ENCODE peak calls at places on chromosomes 7 and 10, in five cellular contexts. X is K562, E is B cell, N is AG09309, Q is epithelial cell of esophagus. I is an unnamed sample.

GRCh38 chr7:91352091-91352490 is 87.9 kb downstream of the FZD1 start:
- DNase-seq in X (no peak), E (no peak), N (no peak), Q (no peak), I (no peak)

GRCh38 chr7:27151945-27152815 is at the start of gene HOXA3:
- DNase-seq in X (no peak), E (no peak), N (no peak), Q (no peak), I (no peak)

GRCh38 chr7:28630350-28630749 is 218.0 kb downstream of the CREB5 start:
- DNase-seq in X (no peak), E (no peak), N (peak), Q (no peak), I (no peak)

GRCh38 chr10:61316866-61317265 is 136.3 kb downstream of the TMEM26 start:
- DNase-seq in X (no peak), E (no peak), N (no peak), Q (no peak), I (no peak)

GRCh38 chr7:24573554-24574338 is 494 bp downstream of the PALS2 start:
- DNase-seq in X (peak), E (peak), N (no peak), Q (peak), I (peak)

GRCh38 chr10:95400789-95401188 is 110.0 kb upstream of the PDLIM1 start:
- DNase-seq in X (no peak), E (no peak), N (no peak), Q (no peak), I (no peak)

GRCh38 chr7:158407581-158408331 is 179.9 kb downstream of the PTPRN2 start:
- DNase-seq in X (no peak), E (no peak), N (no peak), Q (peak), I (no peak)

GRCh38 chr7:149223176-149223575 is 16.3 kb upstream of the ZNF212 start:
- DNase-seq in X (no peak), E (no peak), N (no peak), Q (no peak), I (no peak)

GRCh38 chr7:118243695-118244094 is 19.2 kb downstream of the ANKRD7 start:
- DNase-seq in X (no peak), E (no peak), N (no peak), Q (no peak), I (no peak)

GRCh38 chr7:63900394-63901203 is 98.0 kb upstream of the ZNF722 start:
- DNase-seq in X (peak), E (peak), N (peak), Q (peak), I (no peak)

GRCh38 chr10:133230387-133231195 is 574 bp downstream of the UTF1 start:
- DNase-seq in X (peak), E (peak), N (no peak), Q (no peak), I (no peak)

GRCh38 chr10:133464582-133465031 is 10.9 kb downstream of the SCART1 start:
- DNase-seq in X (no peak), E (no peak), N (no peak), Q (no peak), I (no peak)

GRCh38 chr7:50982626-50983025 is 199.9 kb upstream of the GRB10 start:
- DNase-seq in X (no peak), E (no peak), N (no peak), Q (no peak), I (no peak)

GRCh38 chr7:78953090-78953489 is 500.4 kb downstream of the MAGI2 start:
- DNase-seq in X (no peak), E (no peak), N (peak), Q (no peak), I (no peak)

GRCh38 chr7:96670338-96671289 is 39.0 kb downstream of the SEM1 start:
- DNase-seq in X (no peak), E (no peak), N (no peak), Q (no peak), I (no peak)

GRCh38 chr7:142519077-142519789 is 230.0 kb upstream of the PRSS1 start:
- DNase-seq in X (no peak), E (no peak), N (no peak), Q (no peak), I (no peak)

GRCh38 chr7:35386082-35386815 is 132.3 kb upstream of the TBX20 start:
- DNase-seq in X (no peak), E (no peak), N (no peak), Q (no peak), I (no peak)

GRCh38 chr7:26490631-26491624 is 199.3 kb downstream of the SNX10 start:
- DNase-seq in X (no peak), E (no peak), N (no peak), Q (peak), I (no peak)

GRCh38 chr10:79249156-79250121 is 97.8 kb upstream of the PPIF start:
- DNase-seq in X (no peak), E (peak), N (no peak), Q (no peak), I (no peak)

GRCh38 chr10:59127991-59128390 is 48.5 kb upstream of the PHYHIPL start:
- DNase-seq in X (no peak), E (no peak), N (no peak), Q (no peak), I (no peak)

GRCh38 chr10:77836299-77836820 is 90.2 kb downstream of the DLG5 start:
- DNase-seq in X (peak), E (peak), N (no peak), Q (peak), I (no peak)

GRCh38 chr7:44100458-44101303 is 3.5 kb upstream of the AEBP1 start:
- DNase-seq in X (no peak), E (no peak), N (peak), Q (no peak), I (no peak)

GRCh38 chr10:7408003-7408493 is 2.8 kb downstream of the SFMBT2 start:
- DNase-seq in X (no peak), E (no peak), N (no peak), Q (no peak), I (peak)

GRCh38 chr7:98137826-98138151 is 31.1 kb downstream of the LMTK2 start:
- DNase-seq in X (no peak), E (peak), N (no peak), Q (no peak), I (no peak)

DNA sequence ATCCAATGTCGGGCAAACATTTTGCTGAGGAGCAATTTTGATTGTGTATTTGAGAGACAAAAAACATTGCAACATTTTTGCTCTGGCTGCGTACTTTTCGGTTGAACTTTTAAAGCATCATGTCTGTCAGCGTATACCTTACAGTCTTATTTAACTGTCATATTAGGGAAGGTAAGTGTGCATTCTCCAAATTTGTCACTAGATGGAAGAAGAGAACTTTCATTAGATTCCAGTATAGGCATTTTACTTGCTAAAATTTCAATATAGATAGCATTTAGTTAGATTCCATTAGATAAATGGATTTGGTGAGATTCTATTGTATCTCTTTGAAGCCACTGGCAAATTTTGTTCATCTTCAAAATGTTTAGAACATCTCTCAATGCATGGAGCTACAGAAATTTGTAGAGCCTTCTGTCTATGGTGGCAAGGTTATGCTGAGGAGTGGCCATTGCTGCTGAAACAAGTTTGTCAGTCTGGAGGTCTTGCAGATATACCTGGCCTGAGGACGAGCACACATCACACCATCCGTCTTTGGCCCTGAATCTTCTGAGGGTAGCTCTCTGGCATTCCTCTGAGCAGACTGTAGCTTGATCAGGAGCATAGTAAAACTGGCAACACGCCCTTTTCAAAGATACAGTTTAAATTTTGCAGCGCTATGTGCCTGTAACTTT is 437.5 kb upstream of the MBL2 start:
- DNase-seq in X (no peak), E (no peak), N (no peak), Q (peak), I (no peak)
- TF ChIP-seq CTCF in X (no peak), E (no peak), N (no peak), Q (peak), I (no peak)

GRCh38 chr7:128343554-128344430 is at the start of gene RBM28:
- DNase-seq in X (peak), E (peak), N (peak), Q (peak), I (peak)
- TF ChIP-seq CTCF in X (peak), E (no peak), N (no peak), Q (no peak), I (no peak)

DNA sequence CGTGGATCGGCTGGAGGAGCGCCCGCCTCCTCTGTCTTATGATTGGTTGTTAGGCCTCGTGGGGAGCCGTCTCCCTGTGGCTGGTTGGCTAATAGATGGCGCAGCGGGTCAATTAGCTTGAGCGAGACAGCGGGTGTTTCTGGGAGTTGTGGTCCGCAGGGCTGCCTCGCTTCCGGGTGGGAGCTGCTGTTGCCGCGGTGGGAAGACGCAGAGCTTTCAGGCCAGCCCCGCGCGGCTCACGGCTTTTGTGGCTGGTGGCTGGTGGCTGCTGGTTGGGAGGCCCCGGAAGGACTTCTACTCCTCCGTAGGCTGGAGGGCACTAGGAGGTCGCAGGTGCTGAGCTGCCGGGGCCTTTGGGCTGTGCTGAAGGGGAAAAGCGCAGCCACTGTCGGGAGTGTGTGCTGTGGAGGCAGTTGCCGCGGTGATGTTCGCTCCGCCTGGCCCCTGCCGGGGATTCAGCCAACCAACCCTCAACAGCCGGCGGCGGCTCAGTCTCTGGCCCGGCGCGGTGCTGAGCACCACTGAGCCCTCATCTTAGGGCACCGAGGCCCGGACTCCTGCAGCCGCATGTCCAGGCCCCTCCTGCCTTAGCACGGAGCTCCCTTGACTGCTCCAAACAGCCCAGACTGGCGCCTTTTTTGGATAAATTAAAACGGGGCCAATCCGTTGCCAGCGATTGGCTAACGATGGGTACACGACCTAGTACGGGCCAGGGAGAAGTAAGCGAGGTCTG is 651 bp upstream of the C10orf143 start:
- DNase-seq in X (peak), E (peak), N (peak), Q (peak), I (peak)
- TF ChIP-seq CTCF in X (no peak), E (no peak), N (peak), Q (no peak), I (no peak)

GRCh38 chr7:143811-144453 is 48.4 kb upstream of the FAM20C start:
- DNase-seq in X (no peak), E (no peak), N (no peak), Q (no peak), I (no peak)
- TF ChIP-seq CTCF in X (no peak), E (no peak), N (no peak), Q (no peak), I (no peak)

GRCh38 chr10:43197834-43198681 is 59.8 kb downstream of the CSGALNACT2 start:
- DNase-seq in X (peak), E (no peak), N (no peak), Q (peak), I (peak)
- TF ChIP-seq CTCF in X (peak), E (no peak), N (peak), Q (peak), I (peak)